ENCODE peak calls at places on chromosome 18, in six cellular contexts. One of them, this sample, is unnamed.

GRCh38 chr18:78558101-78558810 is 421.4 kb upstream of the SALL3 start:
- DNase-seq in IMR-90: no peak
- DNase-seq in CD4-positive, alpha-beta T cell: no peak
- DNase-seq in right cardiac atrium: no peak
- DNase-seq in HL-60: no peak
- DNase-seq in DMS 273 treated with DMSO at 0.1 percent for 48 hours: no peak
- DNase-seq in this sample: no peak

GRCh38 chr18:75124551-75124950 is 84.4 kb downstream of the PTGR3 start:
- DNase-seq in IMR-90: no peak
- DNase-seq in CD4-positive, alpha-beta T cell: no peak
- DNase-seq in right cardiac atrium: no peak
- DNase-seq in HL-60: no peak
- DNase-seq in DMS 273 treated with DMSO at 0.1 percent for 48 hours: no peak
- DNase-seq in this sample: no peak

GRCh38 chr18:46399276-46399675 is 257.7 kb downstream of the LOXHD1 start:
- DNase-seq in IMR-90: no peak
- DNase-seq in CD4-positive, alpha-beta T cell: no peak
- DNase-seq in right cardiac atrium: no peak
- DNase-seq in HL-60: no peak
- DNase-seq in DMS 273 treated with DMSO at 0.1 percent for 48 hours: no peak
- DNase-seq in this sample: no peak

GRCh38 chr18:76234559-76234958 is 260.5 kb downstream of the ZNF516 start:
- DNase-seq in IMR-90: no peak
- DNase-seq in CD4-positive, alpha-beta T cell: no peak
- DNase-seq in right cardiac atrium: no peak
- DNase-seq in HL-60: no peak
- DNase-seq in DMS 273 treated with DMSO at 0.1 percent for 48 hours: no peak
- DNase-seq in this sample: no peak

GRCh38 chr18:36189486-36189885 is 2.2 kb downstream of the MOCOS start:
- DNase-seq in IMR-90: no peak
- DNase-seq in CD4-positive, alpha-beta T cell: no peak
- DNase-seq in right cardiac atrium: no peak
- DNase-seq in HL-60: no peak
- DNase-seq in DMS 273 treated with DMSO at 0.1 percent for 48 hours: no peak
- DNase-seq in this sample: no peak

GRCh38 chr18:3524706-3525105 is 74.7 kb downstream of the TGIF1 start:
- DNase-seq in IMR-90: no peak
- DNase-seq in CD4-positive, alpha-beta T cell: no peak
- DNase-seq in right cardiac atrium: no peak
- DNase-seq in HL-60: no peak
- DNase-seq in DMS 273 treated with DMSO at 0.1 percent for 48 hours: no peak
- DNase-seq in this sample: no peak

GRCh38 chr18:53819671-53820070 is 404.8 kb downstream of the MBD2 start:
- DNase-seq in IMR-90: no peak
- DNase-seq in CD4-positive, alpha-beta T cell: no peak
- DNase-seq in right cardiac atrium: no peak
- DNase-seq in HL-60: no peak
- DNase-seq in DMS 273 treated with DMSO at 0.1 percent for 48 hours: no peak
- DNase-seq in this sample: no peak

GRCh38 chr18:73235921-73236320 is 368.1 kb upstream of the NETO1 start:
- DNase-seq in IMR-90: peak; percentile 14
- DNase-seq in CD4-positive, alpha-beta T cell: no peak
- DNase-seq in right cardiac atrium: no peak
- DNase-seq in HL-60: no peak
- DNase-seq in DMS 273 treated with DMSO at 0.1 percent for 48 hours: no peak
- DNase-seq in this sample: no peak

GRCh38 chr18:46156838-46157237 is 52.7 kb downstream of the HAUS1 start:
- DNase-seq in IMR-90: no peak
- DNase-seq in CD4-positive, alpha-beta T cell: no peak
- DNase-seq in right cardiac atrium: no peak
- DNase-seq in HL-60: no peak
- DNase-seq in DMS 273 treated with DMSO at 0.1 percent for 48 hours: no peak
- DNase-seq in this sample: no peak

GRCh38 chr18:42915240-42915791 is 200.2 kb downstream of the RIT2 start:
- DNase-seq in IMR-90: no peak
- DNase-seq in CD4-positive, alpha-beta T cell: no peak
- DNase-seq in right cardiac atrium: no peak
- DNase-seq in HL-60: no peak
- DNase-seq in DMS 273 treated with DMSO at 0.1 percent for 48 hours: no peak
- DNase-seq in this sample: no peak

GRCh38 chr18:38940863-38941531 is 1375.4 kb upstream of the CELF4 start:
- DNase-seq in IMR-90: peak; percentile 53
- DNase-seq in CD4-positive, alpha-beta T cell: peak; percentile 9
- DNase-seq in right cardiac atrium: no peak
- DNase-seq in HL-60: peak; percentile 91
- DNase-seq in DMS 273 treated with DMSO at 0.1 percent for 48 hours: no peak
- DNase-seq in this sample: no peak

GRCh38 chr18:38868757-38869156 is 1303.2 kb upstream of the CELF4 start:
- DNase-seq in IMR-90: no peak
- DNase-seq in CD4-positive, alpha-beta T cell: no peak
- DNase-seq in right cardiac atrium: no peak
- DNase-seq in HL-60: no peak
- DNase-seq in DMS 273 treated with DMSO at 0.1 percent for 48 hours: no peak
- DNase-seq in this sample: no peak

GRCh38 chr18:35045121-35045520 is 3.9 kb downstream of the MAPRE2 start:
- DNase-seq in IMR-90: peak; percentile 63
- DNase-seq in CD4-positive, alpha-beta T cell: no peak
- DNase-seq in right cardiac atrium: no peak
- DNase-seq in HL-60: no peak
- DNase-seq in DMS 273 treated with DMSO at 0.1 percent for 48 hours: no peak
- DNase-seq in this sample: no peak

GRCh38 chr18:70452501-70452900 is 163.7 kb downstream of the SOCS6 start:
- DNase-seq in IMR-90: no peak
- DNase-seq in CD4-positive, alpha-beta T cell: no peak
- DNase-seq in right cardiac atrium: no peak
- DNase-seq in HL-60: no peak
- DNase-seq in DMS 273 treated with DMSO at 0.1 percent for 48 hours: no peak
- DNase-seq in this sample: no peak

GRCh38 chr18:22169011-22169888 is at the start of gene GATA6:
- DNase-seq in IMR-90: peak; percentile 91
- DNase-seq in CD4-positive, alpha-beta T cell: no peak
- DNase-seq in right cardiac atrium: peak; percentile 95
- DNase-seq in HL-60: peak; percentile 39
- DNase-seq in DMS 273 treated with DMSO at 0.1 percent for 48 hours: peak; percentile 55
- DNase-seq in this sample: peak; percentile 92